ENCODE peak calls at places on chromosomes 3 and 15, in ten cellular contexts. B, S, Y, N, R, G, K, P, I and O are unnamed samples.

GRCh38 chr15:80852676-80853075 is 73.5 kb downstream of the CEMIP start:
- DNase-seq in B (no peak), S (no peak), Y (no peak), N (no peak), R (no peak), G (no peak), K (no peak), P (no peak), I (no peak), O (no peak)

GRCh38 chr3:65144791-65145355 is 457.1 kb upstream of the ADAMTS9 start:
- DNase-seq in B (no peak), S (no peak), Y (no peak), N (no peak), R (no peak), G (no peak), K (no peak), P (no peak), I (peak; percentile 20), O (no peak)

GRCh38 chr3:55165704-55166103 is 237.8 kb upstream of the LRTM1 start:
- DNase-seq in B (no peak), S (no peak), Y (no peak), N (no peak), R (no peak), G (no peak), K (no peak), P (no peak), I (no peak), O (no peak)

GRCh38 chr3:185176756-185177359 is 24.0 kb upstream of the C3orf70 start:
- DNase-seq in B (peak; percentile 24), S (no peak), Y (no peak), N (peak; percentile 62), R (peak; percentile 59), G (peak; percentile 4), K (no peak), P (peak; percentile 16), I (peak; percentile 59), O (no peak)

GRCh38 chr15:78992416-78993256 is 47.8 kb upstream of the CTSH start:
- DNase-seq in B (no peak), S (no peak), Y (no peak), N (no peak), R (no peak), G (no peak), K (no peak), P (no peak), I (peak; percentile 48), O (no peak)

GRCh38 chr15:58019503-58020376 is 45.8 kb downstream of the ALDH1A2 start:
- DNase-seq in B (no peak), S (no peak), Y (no peak), N (no peak), R (no peak), G (no peak), K (no peak), P (no peak), I (peak; percentile 35), O (no peak)

GRCh38 chr3:62134061-62134496 is 239.3 kb downstream of the FEZF2 start:
- DNase-seq in B (peak; percentile 79), S (peak; percentile 84), Y (no peak), N (no peak), R (no peak), G (no peak), K (no peak), P (peak; percentile 73), I (peak; percentile 50), O (no peak)

GRCh38 chr3:170746175-170746942 is 123.6 kb downstream of the RPL22L1 start:
- DNase-seq in B (no peak), S (no peak), Y (no peak), N (no peak), R (no peak), G (no peak), K (no peak), P (no peak), I (peak; percentile 44), O (no peak)

GRCh38 chr3:127157181-127157828 is 35.6 kb upstream of the PRR23E start:
- DNase-seq in B (no peak), S (peak; percentile 30), Y (peak; percentile 45), N (no peak), R (no peak), G (no peak), K (no peak), P (no peak), I (no peak), O (no peak)

GRCh38 chr3:117873236-117873635 is 1161.4 kb downstream of the IGSF11 start:
- DNase-seq in B (no peak), S (no peak), Y (no peak), N (no peak), R (peak; percentile 18), G (no peak), K (no peak), P (peak; percentile 19), I (peak; percentile 58), O (no peak)

GRCh38 chr3:128326051-128326823 is 140.5 kb downstream of the DNAJB8 start:
- DNase-seq in B (no peak), S (peak; percentile 4), Y (no peak), N (no peak), R (no peak), G (no peak), K (no peak), P (no peak), I (no peak), O (no peak)

GRCh38 chr15:96538506-96538905 is 208.0 kb downstream of the NR2F2 start:
- DNase-seq in B (no peak), S (no peak), Y (no peak), N (peak; percentile 56), R (no peak), G (no peak), K (no peak), P (no peak), I (no peak), O (no peak)

GRCh38 chr15:96542130-96542770 is 211.8 kb downstream of the NR2F2 start:
- DNase-seq in B (no peak), S (no peak), Y (no peak), N (no peak), R (no peak), G (no peak), K (no peak), P (no peak), I (no peak), O (no peak)

GRCh38 chr15:96544162-96544756 is 213.8 kb downstream of the NR2F2 start:
- DNase-seq in B (no peak), S (no peak), Y (no peak), N (peak; percentile 71), R (no peak), G (no peak), K (no peak), P (no peak), I (no peak), O (no peak)

GRCh38 chr15:96535148-96535547 is 204.6 kb downstream of the NR2F2 start:
- DNase-seq in B (no peak), S (no peak), Y (no peak), N (peak; percentile 47), R (no peak), G (no peak), K (no peak), P (no peak), I (no peak), O (no peak)

GRCh38 chr15:96540283-96540682 is 209.8 kb downstream of the NR2F2 start:
- DNase-seq in B (no peak), S (no peak), Y (no peak), N (no peak), R (no peak), G (no peak), K (no peak), P (no peak), I (no peak), O (no peak)
- H3K9me3 ChIP-seq in B (no peaks in the 10 kb centered on the region), S (no peaks in the 10 kb centered on the region), Y (no peaks in the 10 kb centered on the region), N (no peaks in the 10 kb centered on the region), R (no peaks in the 10 kb centered on the region), G (no peaks in the 10 kb centered on the region), K (no peaks in the 10 kb centered on the region), P (no peaks in the 10 kb centered on the region), I (no peaks in the 10 kb centered on the region), O (no peaks in the 10 kb centered on the region)

GRCh38 chr15:27454281-27455060 is 483.5 kb downstream of the GABRG3 start:
- DNase-seq in B (no peak), S (no peak), Y (no peak), N (no peak), R (no peak), G (no peak), K (no peak), P (no peak), I (peak; percentile 32), O (no peak)

GRCh38 chr15:27448234-27448633 is 477.3 kb downstream of the GABRG3 start:
- DNase-seq in B (no peak), S (no peak), Y (no peak), N (no peak), R (no peak), G (no peak), K (no peak), P (no peak), I (no peak), O (no peak)

GRCh38 chr15:27449041-27449440 is 478.1 kb downstream of the GABRG3 start:
- DNase-seq in B (no peak), S (no peak), Y (no peak), N (peak; percentile 6), R (no peak), G (no peak), K (no peak), P (no peak), I (peak; percentile 11), O (no peak)

DNA sequence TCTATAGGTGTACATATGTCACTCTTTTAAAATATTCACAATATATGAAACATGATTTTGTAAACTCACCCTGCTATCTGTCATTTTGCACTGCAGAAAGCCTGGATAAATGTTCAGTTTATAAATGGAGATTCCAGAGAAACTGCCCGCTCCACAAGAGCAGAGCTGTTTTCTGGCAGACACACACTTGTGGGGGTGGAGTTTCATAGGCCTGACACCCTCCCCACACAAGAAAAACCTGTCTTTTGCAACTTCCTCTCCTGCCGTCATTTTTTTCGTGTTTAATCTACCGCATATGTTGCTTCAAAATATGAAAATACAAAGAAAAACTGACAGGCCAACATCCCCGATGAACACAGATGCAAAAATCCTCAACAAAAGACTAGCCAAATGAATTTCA is 479.0 kb downstream of the GABRG3 start:
- DNase-seq in B (no peak), S (no peak), Y (no peak), N (no peak), R (no peak), G (no peak), K (no peak), P (no peak), I (peak; percentile 11), O (no peak)
- H3K9me3 ChIP-seq in B (peaks cover 9% of the 10 kb centered on the region), S (no peaks in the 10 kb centered on the region), Y (no peaks in the 10 kb centered on the region), N (no peaks in the 10 kb centered on the region), R (no peaks in the 10 kb centered on the region), G (no peaks in the 10 kb centered on the region), K (no peaks in the 10 kb centered on the region), P (no peaks in the 10 kb centered on the region), I (no peaks in the 10 kb centered on the region), O (no peaks in the 10 kb centered on the region)

GRCh38 chr15:99574048-99574447 is 8.3 kb downstream of the MEF2A start:
- DNase-seq in B (no peak), S (no peak), Y (no peak), N (no peak), R (no peak), G (no peak), K (no peak), P (no peak), I (no peak), O (no peak)
- H3K9me3 ChIP-seq in B (no peaks in the 10 kb centered on the region), S (no peaks in the 10 kb centered on the region), Y (no peaks in the 10 kb centered on the region), N (no peaks in the 10 kb centered on the region), R (no peaks in the 10 kb centered on the region), G (no peaks in the 10 kb centered on the region), K (peaks cover 3% of the 10 kb centered on the region), P (no peaks in the 10 kb centered on the region), I (no peaks in the 10 kb centered on the region), O (no peaks in the 10 kb centered on the region)

DNA sequence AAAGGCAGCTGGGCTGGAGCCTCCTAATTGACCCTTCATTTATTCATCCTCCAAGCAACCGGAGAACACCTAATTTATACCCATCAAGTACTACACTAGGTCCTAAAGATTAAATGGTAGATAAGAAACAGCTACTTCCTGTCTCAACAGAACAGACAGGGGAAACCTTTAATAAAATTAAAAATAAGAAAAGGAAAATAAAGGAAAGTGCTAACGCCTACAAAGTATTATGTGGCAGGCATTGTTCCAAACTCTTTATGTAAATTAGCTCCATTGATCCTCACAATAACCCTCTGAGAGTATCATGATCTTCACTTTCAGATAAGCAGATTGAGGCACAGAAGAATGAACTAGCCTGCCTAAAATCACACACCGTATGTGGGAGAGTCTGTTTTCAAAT is 139.5 kb downstream of the CNTN6 start:
- DNase-seq in B (no peak), S (no peak), Y (no peak), N (no peak), R (no peak), G (no peak), K (no peak), P (no peak), I (no peak), O (no peak)
- H3K9me3 ChIP-seq in B (no peaks in the 10 kb centered on the region), S (no peaks in the 10 kb centered on the region), Y (no peaks in the 10 kb centered on the region), N (no peaks in the 10 kb centered on the region), R (no peaks in the 10 kb centered on the region), G (no peaks in the 10 kb centered on the region), K (no peaks in the 10 kb centered on the region), P (no peaks in the 10 kb centered on the region), I (no peaks in the 10 kb centered on the region), O (no peaks in the 10 kb centered on the region)